ENCODE peak calls at places on chromosome 1, in four cellular contexts. One of them, this sample, is unnamed.

GRCh38 chr1:56473582-56474270 is 105.6 kb downstream of the PLPP3 start:
- DNase-seq in T-helper 1 cell: no peak
- DNase-seq in HFF-Myc: no peak
- DNase-seq in right atrium auricular region: no peak
- DNase-seq in this sample: no peak

GRCh38 chr1:245512181-245512888 is 357.6 kb downstream of the KIF26B start:
- DNase-seq in T-helper 1 cell: no peak
- DNase-seq in HFF-Myc: no peak
- DNase-seq in right atrium auricular region: no peak
- DNase-seq in this sample: no peak

GRCh38 chr1:226566234-226566633 is 17.7 kb downstream of the STUM start:
- DNase-seq in T-helper 1 cell: no peak
- DNase-seq in HFF-Myc: no peak
- DNase-seq in right atrium auricular region: no peak
- DNase-seq in this sample: no peak

GRCh38 chr1:53592521-53592982 is 133.4 kb downstream of the DMRTB1 start:
- DNase-seq in T-helper 1 cell: no peak
- DNase-seq in HFF-Myc: no peak
- DNase-seq in right atrium auricular region: peak; percentile 65
- DNase-seq in this sample: no peak

GRCh38 chr1:185526318-185527307 is 207.6 kb upstream of the HMCN1 start:
- DNase-seq in T-helper 1 cell: no peak
- DNase-seq in HFF-Myc: no peak
- DNase-seq in right atrium auricular region: no peak
- DNase-seq in this sample: no peak

GRCh38 chr1:36703526-36704208 is 221.0 kb upstream of the CSF3R start:
- DNase-seq in T-helper 1 cell: no peak
- DNase-seq in HFF-Myc: peak; percentile 21
- DNase-seq in right atrium auricular region: no peak
- DNase-seq in this sample: peak; percentile 42

GRCh38 chr1:208235983-208236761 is 8.0 kb downstream of the PLXNA2 start:
- DNase-seq in T-helper 1 cell: no peak
- DNase-seq in HFF-Myc: no peak
- DNase-seq in right atrium auricular region: peak; percentile 85
- DNase-seq in this sample: no peak

GRCh38 chr1:145777357-145778145 is 46.3 kb downstream of the RNF115 start:
- DNase-seq in T-helper 1 cell: no peak
- DNase-seq in HFF-Myc: no peak
- DNase-seq in right atrium auricular region: no peak
- DNase-seq in this sample: no peak

GRCh38 chr1:168379110-168379860 is 98.6 kb downstream of the TBX19 start:
- DNase-seq in T-helper 1 cell: no peak
- DNase-seq in HFF-Myc: no peak
- DNase-seq in right atrium auricular region: no peak
- DNase-seq in this sample: no peak

GRCh38 chr1:36457691-36458090 is 6.5 kb downstream of the MRPS15 start:
- DNase-seq in T-helper 1 cell: no peak
- DNase-seq in HFF-Myc: no peak
- DNase-seq in right atrium auricular region: no peak
- DNase-seq in this sample: no peak

GRCh38 chr1:197782719-197783328 is 7.5 kb upstream of the DENND1B start:
- DNase-seq in T-helper 1 cell: no peak
- DNase-seq in HFF-Myc: no peak
- DNase-seq in right atrium auricular region: no peak
- DNase-seq in this sample: no peak

GRCh38 chr1:70717656-70718055 is 306.6 kb downstream of the CTH start:
- DNase-seq in T-helper 1 cell: no peak
- DNase-seq in HFF-Myc: no peak
- DNase-seq in right atrium auricular region: no peak
- DNase-seq in this sample: no peak

GRCh38 chr1:219177363-219177762 is 3.7 kb downstream of the LYPLAL1 start:
- DNase-seq in T-helper 1 cell: no peak
- DNase-seq in HFF-Myc: no peak
- DNase-seq in right atrium auricular region: no peak
- DNase-seq in this sample: no peak

GRCh38 chr1:16158993-16159831 is 3.3 kb upstream of the EPHA2 start:
- DNase-seq in T-helper 1 cell: no peak
- DNase-seq in HFF-Myc: no peak
- DNase-seq in right atrium auricular region: no peak
- DNase-seq in this sample: no peak

GRCh38 chr1:17232759-17233661 is 15.9 kb upstream of the PADI3 start:
- DNase-seq in T-helper 1 cell: no peak
- DNase-seq in HFF-Myc: peak; percentile 75
- DNase-seq in right atrium auricular region: no peak
- DNase-seq in this sample: no peak

GRCh38 chr1:209755926-209756607 is at the start of gene TRAF3IP3:
- DNase-seq in T-helper 1 cell: peak; percentile 40
- DNase-seq in HFF-Myc: no peak
- DNase-seq in right atrium auricular region: no peak
- DNase-seq in this sample: peak; percentile 55

GRCh38 chr1:29094954-29095353 is 28.7 kb downstream of the TMEM200B start:
- DNase-seq in T-helper 1 cell: no peak
- DNase-seq in HFF-Myc: no peak
- DNase-seq in right atrium auricular region: no peak
- DNase-seq in this sample: no peak

GRCh38 chr1:166089804-166090203 is 77.0 kb downstream of the FAM78B start:
- DNase-seq in T-helper 1 cell: no peak
- DNase-seq in HFF-Myc: no peak
- DNase-seq in right atrium auricular region: no peak
- DNase-seq in this sample: no peak

GRCh38 chr1:217524787-217525520 is 105.9 kb downstream of the GPATCH2 start:
- DNase-seq in T-helper 1 cell: no peak
- DNase-seq in HFF-Myc: no peak
- DNase-seq in right atrium auricular region: no peak
- DNase-seq in this sample: no peak

GRCh38 chr1:179142889-179143299 is 61.0 kb downstream of the TOR3A start:
- DNase-seq in T-helper 1 cell: no peak
- DNase-seq in HFF-Myc: peak; percentile 94
- DNase-seq in right atrium auricular region: no peak
- DNase-seq in this sample: no peak

GRCh38 chr1:108009603-108010195 is 44.7 kb upstream of the VAV3 start:
- DNase-seq in T-helper 1 cell: no peak
- DNase-seq in HFF-Myc: no peak
- DNase-seq in right atrium auricular region: no peak
- DNase-seq in this sample: no peak

GRCh38 chr1:15734296-15734695 is 1.8 kb upstream of the SLC25A34 start:
- DNase-seq in T-helper 1 cell: no peak
- DNase-seq in HFF-Myc: no peak
- DNase-seq in right atrium auricular region: no peak
- DNase-seq in this sample: no peak

GRCh38 chr1:160439718-160440117 is 39.4 kb downstream of the VANGL2 start:
- DNase-seq in T-helper 1 cell: no peak
- DNase-seq in HFF-Myc: no peak
- DNase-seq in right atrium auricular region: no peak
- DNase-seq in this sample: no peak

GRCh38 chr1:160541622-160542302 is 18.7 kb upstream of the SLAMF6 start:
- DNase-seq in T-helper 1 cell: no peak
- DNase-seq in HFF-Myc: no peak
- DNase-seq in right atrium auricular region: no peak
- DNase-seq in this sample: no peak

GRCh38 chr1:243266231-243266630 is 10.4 kb downstream of the SDCCAG8 start:
- DNase-seq in T-helper 1 cell: no peak
- DNase-seq in HFF-Myc: no peak
- DNase-seq in right atrium auricular region: no peak
- DNase-seq in this sample: no peak

GRCh38 chr1:117572546-117572945 is 33.3 kb upstream of the TENT5C start:
- DNase-seq in T-helper 1 cell: no peak
- DNase-seq in HFF-Myc: no peak
- DNase-seq in right atrium auricular region: no peak
- DNase-seq in this sample: no peak

GRCh38 chr1:218674280-218674773 is 329.2 kb downstream of the TGFB2 start:
- DNase-seq in T-helper 1 cell: no peak
- DNase-seq in HFF-Myc: no peak
- DNase-seq in right atrium auricular region: peak; percentile 59
- DNase-seq in this sample: no peak

GRCh38 chr1:26696645-26697440 is 1.0 kb downstream of the ARID1A start:
- DNase-seq in T-helper 1 cell: peak; percentile 48
- DNase-seq in HFF-Myc: no peak
- DNase-seq in right atrium auricular region: no peak
- DNase-seq in this sample: peak; percentile 74

GRCh38 chr1:92960395-92961130 is 699 bp downstream of the DIPK1A start:
- DNase-seq in T-helper 1 cell: peak; percentile 20
- DNase-seq in HFF-Myc: peak; percentile 61
- DNase-seq in right atrium auricular region: peak; percentile 65
- DNase-seq in this sample: peak; percentile 69

GRCh38 chr1:17012775-17013501 is 1.2 kb upstream of the ATP13A2 start:
- DNase-seq in T-helper 1 cell: no peak
- DNase-seq in HFF-Myc: no peak
- DNase-seq in right atrium auricular region: no peak
- DNase-seq in this sample: no peak

GRCh38 chr1:205440476-205441317 is 15.1 kb downstream of the BLACAT1 start:
- DNase-seq in T-helper 1 cell: no peak
- DNase-seq in HFF-Myc: no peak
- DNase-seq in right atrium auricular region: no peak
- DNase-seq in this sample: peak; percentile 44

GRCh38 chr1:113388017-113388620 is 2.2 kb upstream of the MAGI3 start:
- DNase-seq in T-helper 1 cell: no peak
- DNase-seq in HFF-Myc: no peak
- DNase-seq in right atrium auricular region: no peak
- DNase-seq in this sample: no peak

GRCh38 chr1:218785928-218786327 is 387.8 kb upstream of the LYPLAL1 start:
- DNase-seq in T-helper 1 cell: no peak
- DNase-seq in HFF-Myc: no peak
- DNase-seq in right atrium auricular region: peak; percentile 74
- DNase-seq in this sample: no peak

GRCh38 chr1:229862017-229862774 is 204.8 kb upstream of the GALNT2 start:
- DNase-seq in T-helper 1 cell: no peak
- DNase-seq in HFF-Myc: no peak
- DNase-seq in right atrium auricular region: no peak
- DNase-seq in this sample: no peak